ENCODE peak calls at places on chromosomes 4 and X, in eight cellular contexts. One of them, this sample, is unnamed.

GRCh38 chr4:56386091-56386490 is 1.2 kb downstream of the AASDH start:
- DNase-seq in HCT116: no peak
- DNase-seq in stomach: no peak
- DNase-seq in prostate gland: no peak
- DNase-seq in upper lobe of left lung: no peak
- DNase-seq in GM12878: no peak
- DNase-seq in breast epithelium: no peak
- DNase-seq in HL-60: no peak
- DNase-seq in this sample: no peak

GRCh38 chrX:153378607-153379006 is 22.5 kb downstream of the PNMA6E start:
- DNase-seq in breast epithelium: no peak
- DNase-seq in upper lobe of left lung: no peak
- DNase-seq in stomach: no peak
- DNase-seq in GM12878: no peak
- DNase-seq in prostate gland: no peak
- DNase-seq in HL-60: no peak
- DNase-seq in HCT116: no peak
- DNase-seq in this sample: no peak

GRCh38 chrX:12065251-12065650 is 73.0 kb upstream of the FRMPD4 start:
- DNase-seq in upper lobe of left lung: no peak
- DNase-seq in HL-60: no peak
- DNase-seq in GM12878: no peak
- DNase-seq in prostate gland: no peak
- DNase-seq in HCT116: no peak
- DNase-seq in breast epithelium: no peak
- DNase-seq in stomach: no peak
- DNase-seq in this sample: peak; percentile 68

GRCh38 chr4:106893395-106893881 is 142.7 kb downstream of the DKK2 start:
- DNase-seq in HL-60: no peak
- DNase-seq in breast epithelium: no peak
- DNase-seq in stomach: no peak
- DNase-seq in upper lobe of left lung: peak; percentile 31
- DNase-seq in HCT116: no peak
- DNase-seq in GM12878: no peak
- DNase-seq in prostate gland: no peak
- DNase-seq in this sample: no peak

GRCh38 chr4:83581411-83582288 is 45.7 kb downstream of the GPAT3 start:
- DNase-seq in prostate gland: no peak
- DNase-seq in stomach: no peak
- DNase-seq in HCT116: no peak
- DNase-seq in HL-60: no peak
- DNase-seq in GM12878: peak; percentile 39
- DNase-seq in upper lobe of left lung: no peak
- DNase-seq in breast epithelium: no peak
- DNase-seq in this sample: no peak

GRCh38 chr4:184190711-184191110 is 27.0 kb downstream of the ENPP6 start:
- DNase-seq in GM12878: no peak
- DNase-seq in HL-60: no peak
- DNase-seq in upper lobe of left lung: no peak
- DNase-seq in HCT116: no peak
- DNase-seq in breast epithelium: no peak
- DNase-seq in prostate gland: no peak
- DNase-seq in stomach: no peak
- DNase-seq in this sample: no peak

GRCh38 chrX:94455782-94456181 is 781.8 kb downstream of the FAM133A start:
- DNase-seq in prostate gland: no peak
- DNase-seq in stomach: no peak
- DNase-seq in HCT116: no peak
- DNase-seq in HL-60: no peak
- DNase-seq in upper lobe of left lung: no peak
- DNase-seq in GM12878: no peak
- DNase-seq in breast epithelium: no peak
- DNase-seq in this sample: peak; percentile 43

GRCh38 chr4:120293341-120293740 is 226.7 kb upstream of the MAD2L1 start:
- DNase-seq in HCT116: no peak
- DNase-seq in upper lobe of left lung: no peak
- DNase-seq in breast epithelium: no peak
- DNase-seq in GM12878: no peak
- DNase-seq in HL-60: no peak
- DNase-seq in stomach: no peak
- DNase-seq in prostate gland: no peak
- DNase-seq in this sample: no peak

GRCh38 chr4:128031756-128032384 is 29.2 kb upstream of the LARP1B start:
- DNase-seq in HL-60: no peak
- DNase-seq in stomach: no peak
- DNase-seq in breast epithelium: no peak
- DNase-seq in GM12878: no peak
- DNase-seq in prostate gland: no peak
- DNase-seq in upper lobe of left lung: no peak
- DNase-seq in HCT116: no peak
- DNase-seq in this sample: no peak

GRCh38 chrX:20654596-20655106 is 387.9 kb upstream of the RPS6KA3 start:
- DNase-seq in upper lobe of left lung: no peak
- DNase-seq in prostate gland: no peak
- DNase-seq in GM12878: no peak
- DNase-seq in breast epithelium: no peak
- DNase-seq in stomach: no peak
- DNase-seq in HL-60: no peak
- DNase-seq in HCT116: no peak
- DNase-seq in this sample: no peak

GRCh38 chr4:89162987-89163386 is 51.7 kb downstream of the TIGD2 start:
- DNase-seq in upper lobe of left lung: no peak
- DNase-seq in breast epithelium: no peak
- DNase-seq in HL-60: no peak
- DNase-seq in prostate gland: no peak
- DNase-seq in GM12878: no peak
- DNase-seq in HCT116: no peak
- DNase-seq in stomach: no peak
- DNase-seq in this sample: no peak

GRCh38 chr4:109947457-109947856 is 34.8 kb downstream of the EGF start:
- DNase-seq in upper lobe of left lung: no peak
- DNase-seq in HL-60: no peak
- DNase-seq in HCT116: no peak
- DNase-seq in stomach: no peak
- DNase-seq in prostate gland: no peak
- DNase-seq in GM12878: no peak
- DNase-seq in breast epithelium: no peak
- DNase-seq in this sample: no peak

GRCh38 chr4:25792200-25792791 is 70.5 kb downstream of the SEL1L3 start:
- DNase-seq in stomach: peak; percentile 79
- DNase-seq in HL-60: no peak
- DNase-seq in prostate gland: no peak
- DNase-seq in upper lobe of left lung: no peak
- DNase-seq in HCT116: peak; percentile 51
- DNase-seq in GM12878: no peak
- DNase-seq in breast epithelium: no peak
- DNase-seq in this sample: peak; percentile 71

GRCh38 chr4:85734446-85734845 is 259.5 kb downstream of the ARHGAP24 start:
- DNase-seq in prostate gland: no peak
- DNase-seq in breast epithelium: no peak
- DNase-seq in upper lobe of left lung: no peak
- DNase-seq in GM12878: no peak
- DNase-seq in stomach: no peak
- DNase-seq in HL-60: no peak
- DNase-seq in HCT116: peak; percentile 74
- DNase-seq in this sample: no peak

GRCh38 chr4:134531013-134531412 is 329.4 kb upstream of the PABPC4L start:
- DNase-seq in HL-60: no peak
- DNase-seq in HCT116: no peak
- DNase-seq in breast epithelium: no peak
- DNase-seq in stomach: no peak
- DNase-seq in upper lobe of left lung: no peak
- DNase-seq in GM12878: no peak
- DNase-seq in prostate gland: no peak
- DNase-seq in this sample: no peak

GRCh38 chr4:76208005-76208765 is 5.4 kb downstream of the SCARB2 start:
- DNase-seq in breast epithelium: peak; percentile 67
- DNase-seq in stomach: peak; percentile 74
- DNase-seq in GM12878: no peak
- DNase-seq in prostate gland: peak; percentile 81
- DNase-seq in upper lobe of left lung: no peak
- DNase-seq in HL-60: no peak
- DNase-seq in HCT116: no peak
- DNase-seq in this sample: no peak

GRCh38 chrX:149638860-149639259 is 7.3 kb upstream of the TMEM185A start:
- DNase-seq in prostate gland: no peak
- DNase-seq in GM12878: no peak
- DNase-seq in stomach: no peak
- DNase-seq in upper lobe of left lung: no peak
- DNase-seq in HCT116: no peak
- DNase-seq in HL-60: no peak
- DNase-seq in breast epithelium: no peak
- DNase-seq in this sample: no peak

GRCh38 chrX:9578083-9578779 is 113.4 kb downstream of the TBL1X start:
- DNase-seq in GM12878: no peak
- DNase-seq in stomach: no peak
- DNase-seq in HCT116: no peak
- DNase-seq in prostate gland: no peak
- DNase-seq in breast epithelium: no peak
- DNase-seq in HL-60: no peak
- DNase-seq in upper lobe of left lung: no peak
- DNase-seq in this sample: no peak

GRCh38 chrX:154417157-154417556 is 5.8 kb downstream of the TAFAZZIN start:
- DNase-seq in HL-60: no peak
- DNase-seq in HCT116: no peak
- DNase-seq in stomach: no peak
- DNase-seq in prostate gland: no peak
- DNase-seq in GM12878: no peak
- DNase-seq in upper lobe of left lung: no peak
- DNase-seq in breast epithelium: no peak
- DNase-seq in this sample: no peak

DNA sequence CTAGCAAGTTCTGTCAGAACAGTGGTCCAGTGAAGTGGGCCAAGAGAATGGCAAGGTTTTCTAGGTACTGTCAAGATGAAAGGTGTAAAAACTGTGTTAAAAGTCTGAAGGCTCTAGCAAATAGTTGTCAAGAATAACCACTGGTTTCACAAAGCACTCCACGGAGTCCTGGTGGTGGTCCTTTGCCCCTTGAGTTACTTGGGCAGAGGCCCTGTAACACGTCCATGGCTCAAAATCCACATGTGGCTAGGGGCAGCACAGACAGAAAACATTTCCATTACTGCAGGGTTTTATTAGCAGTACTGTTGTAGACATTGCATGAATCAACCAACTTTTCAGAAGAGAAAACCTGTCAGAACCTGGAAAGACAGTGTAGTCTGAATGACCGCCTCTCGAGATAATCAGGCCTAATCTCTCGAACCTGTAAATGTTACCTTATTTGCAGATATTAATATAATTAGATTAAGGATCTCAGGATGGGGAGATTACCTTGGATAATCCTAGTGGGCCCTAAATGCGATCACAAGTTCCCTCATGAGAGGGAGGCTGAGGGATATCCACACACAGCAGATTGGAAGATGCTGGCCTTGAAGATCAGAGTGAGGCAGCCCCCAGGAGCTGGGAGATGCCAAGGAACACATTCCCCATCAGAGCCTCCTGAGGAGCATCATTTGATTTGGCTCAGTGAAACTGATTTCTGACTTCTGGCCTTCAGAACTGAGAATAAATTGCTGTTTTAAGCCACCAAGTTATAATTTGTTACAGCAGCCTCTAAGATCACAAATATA is 34.7 kb downstream of the ERVMER34-1 start:
- DNase-seq in prostate gland: no peak
- DNase-seq in HCT116: no peak
- DNase-seq in upper lobe of left lung: no peak
- DNase-seq in stomach: no peak
- DNase-seq in breast epithelium: no peak
- DNase-seq in HL-60: peak; percentile 10
- DNase-seq in GM12878: no peak
- DNase-seq in this sample: no peak
- TF ChIP-seq POLR2AphosphoS5 in prostate gland: no peak
- TF ChIP-seq POLR2AphosphoS5 in HCT116: no peak
- TF ChIP-seq POLR2AphosphoS5 in upper lobe of left lung: no peak
- TF ChIP-seq POLR2AphosphoS5 in stomach: no peak
- TF ChIP-seq POLR2AphosphoS5 in breast epithelium: no peak
- TF ChIP-seq POLR2AphosphoS5 in HL-60: no peak
- TF ChIP-seq POLR2AphosphoS5 in GM12878: peak; percentile 32
- TF ChIP-seq POLR2AphosphoS5 in this sample: peak; percentile 25

DNA sequence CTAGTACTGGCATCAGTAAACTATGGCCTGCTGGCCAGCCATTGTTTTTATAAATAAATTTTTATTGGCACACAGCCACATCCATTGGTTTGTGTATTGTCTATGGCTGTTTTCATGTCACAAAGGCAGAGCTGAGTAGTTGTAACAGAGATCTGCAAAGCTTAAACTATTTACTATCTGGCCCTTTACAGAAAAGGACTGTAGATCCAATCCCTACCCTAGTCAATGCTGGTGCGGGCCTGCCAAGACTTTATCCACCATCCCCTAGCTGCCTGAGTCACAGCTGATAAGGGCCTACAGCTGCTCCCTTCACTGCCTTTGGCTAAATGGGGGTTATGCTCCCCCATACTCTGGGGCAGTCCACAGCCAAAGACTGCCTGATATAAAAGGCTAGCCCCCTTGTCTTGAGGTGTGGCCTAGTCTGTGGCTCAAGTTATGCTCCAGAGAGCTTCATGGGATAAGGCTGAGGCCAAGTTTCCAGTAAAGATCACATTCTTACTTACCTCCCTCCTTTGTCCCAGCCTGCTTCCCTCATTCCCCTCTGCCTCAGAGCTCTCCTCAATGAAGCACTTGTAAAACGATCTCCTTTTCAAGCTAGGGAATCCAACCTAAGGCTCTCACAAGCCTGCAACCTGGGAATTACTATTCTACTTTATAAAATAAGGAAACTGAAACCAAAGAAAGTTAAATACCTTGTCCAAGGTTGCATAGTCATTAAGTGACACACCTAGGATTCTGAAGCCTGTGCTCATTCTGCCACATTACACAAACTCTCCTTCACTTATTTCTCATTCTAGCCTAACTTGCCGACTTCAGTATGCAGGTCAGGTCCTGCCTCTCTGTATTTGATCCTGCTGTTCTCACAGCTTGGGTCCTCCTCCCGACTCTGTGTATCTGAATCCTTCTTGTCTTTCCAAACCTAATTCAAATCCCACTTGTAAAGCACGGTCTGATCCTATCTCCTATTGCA is 20.7 kb downstream of the ACE2 start:
- DNase-seq in HL-60: no peak
- DNase-seq in GM12878: no peak
- DNase-seq in upper lobe of left lung: no peak
- DNase-seq in stomach: peak; percentile 52
- DNase-seq in prostate gland: no peak
- DNase-seq in breast epithelium: no peak
- DNase-seq in HCT116: no peak
- DNase-seq in this sample: peak; percentile 5
- TF ChIP-seq POLR2AphosphoS5 in HL-60: no peak
- TF ChIP-seq POLR2AphosphoS5 in GM12878: no peak
- TF ChIP-seq POLR2AphosphoS5 in upper lobe of left lung: no peak
- TF ChIP-seq POLR2AphosphoS5 in stomach: no peak
- TF ChIP-seq POLR2AphosphoS5 in prostate gland: no peak
- TF ChIP-seq POLR2AphosphoS5 in breast epithelium: no peak
- TF ChIP-seq POLR2AphosphoS5 in HCT116: no peak
- TF ChIP-seq POLR2AphosphoS5 in this sample: no peak

GRCh38 chr4:113773756-113774155 is 12.2 kb upstream of the CAMK2D start:
- DNase-seq in HL-60: no peak
- DNase-seq in GM12878: no peak
- DNase-seq in HCT116: no peak
- DNase-seq in breast epithelium: no peak
- DNase-seq in prostate gland: no peak
- DNase-seq in stomach: no peak
- DNase-seq in upper lobe of left lung: no peak
- DNase-seq in this sample: no peak
- TF ChIP-seq POLR2AphosphoS5 in HL-60: no peak
- TF ChIP-seq POLR2AphosphoS5 in GM12878: no peak
- TF ChIP-seq POLR2AphosphoS5 in HCT116: no peak
- TF ChIP-seq POLR2AphosphoS5 in breast epithelium: no peak
- TF ChIP-seq POLR2AphosphoS5 in prostate gland: no peak
- TF ChIP-seq POLR2AphosphoS5 in stomach: no peak
- TF ChIP-seq POLR2AphosphoS5 in upper lobe of left lung: no peak
- TF ChIP-seq POLR2AphosphoS5 in this sample: no peak

GRCh38 chr4:7811536-7812190 is 128.0 kb downstream of the AFAP1 start:
- DNase-seq in HCT116: no peak
- DNase-seq in upper lobe of left lung: no peak
- DNase-seq in GM12878: no peak
- DNase-seq in breast epithelium: no peak
- DNase-seq in prostate gland: no peak
- DNase-seq in stomach: peak; percentile 50
- DNase-seq in HL-60: no peak
- DNase-seq in this sample: peak; percentile 46
- TF ChIP-seq POLR2AphosphoS5 in HCT116: no peak
- TF ChIP-seq POLR2AphosphoS5 in upper lobe of left lung: no peak
- TF ChIP-seq POLR2AphosphoS5 in GM12878: no peak
- TF ChIP-seq POLR2AphosphoS5 in breast epithelium: no peak
- TF ChIP-seq POLR2AphosphoS5 in prostate gland: no peak
- TF ChIP-seq POLR2AphosphoS5 in stomach: no peak
- TF ChIP-seq POLR2AphosphoS5 in HL-60: no peak
- TF ChIP-seq POLR2AphosphoS5 in this sample: no peak

This sample was measured in GM23338.